ENCODE peak calls at places on chromosomes 16 and 17, in nine cellular contexts. G is IMR-90, A is prostate gland, K is GM12878, U is heart left ventricle, V is uterus, J is tibial nerve, S is ovary, B is endothelial cell of umbilical vein. M is an unnamed sample. For H3K4me1, the result is how much of the 10 kb centered on the place peaks cover.

GRCh38 chr17:4173771-4174170 is 30.8 kb downstream of the CYB5D2 start:
- DNase-seq in U (no peak), V (no peak), B (no peak), J (no peak), A (no peak), G (no peak), S (no peak), K (no peak), M (no peak)

GRCh38 chr17:79949646-79950292 is 85.9 kb downstream of the TBC1D16 start:
- DNase-seq in A (no peak), G (no peak), S (peak), K (no peak), B (no peak), V (peak), J (no peak), U (no peak), M (no peak)

GRCh38 chr17:44363613-44364159 is at the start of gene FAM171A2:
- DNase-seq in K (no peak), A (no peak), B (peak), U (peak), S (peak), J (no peak), V (peak), G (peak), M (no peak)

GRCh38 chr16:11570796-11571195 is 15.9 kb downstream of the LITAF start:
- DNase-seq in K (no peak), U (no peak), A (no peak), J (no peak), B (no peak), V (no peak), G (no peak), S (no peak), M (no peak)

GRCh38 chr16:23082161-23082788 is 67.0 kb downstream of the USP31 start:
- DNase-seq in S (no peak), K (no peak), A (no peak), B (no peak), G (no peak), V (no peak), U (no peak), J (no peak), M (no peak)

GRCh38 chr17:48100160-48100559 is 1.1 kb downstream of the CBX1 start:
- DNase-seq in K (no peak), A (no peak), G (peak), B (no peak), S (no peak), V (no peak), U (no peak), J (no peak), M (no peak)

GRCh38 chr16:23532448-23532847 is 22.2 kb upstream of the GGA2 start:
- DNase-seq in J (no peak), S (no peak), A (no peak), K (no peak), U (no peak), G (no peak), B (no peak), V (no peak), M (no peak)

GRCh38 chr17:72467841-72468653 is 347.2 kb downstream of the SOX9 start:
- DNase-seq in S (no peak), U (no peak), V (no peak), K (no peak), J (peak), A (peak), B (no peak), G (no peak), M (no peak)

GRCh38 chr17:14833201-14833773 is 431.8 kb downstream of the PMP22 start:
- DNase-seq in S (no peak), K (no peak), G (peak), V (no peak), A (no peak), U (no peak), J (no peak), B (no peak), M (no peak)

GRCh38 chr17:5706835-5707234 is 122.5 kb upstream of the NLRP1 start:
- DNase-seq in J (peak), A (peak), U (peak), K (peak), G (peak), V (no peak), B (peak), S (peak), M (peak)

GRCh38 chr17:17150450-17150804 is 55.7 kb downstream of the PLD6 start:
- DNase-seq in S (no peak), A (no peak), G (no peak), B (no peak), K (peak), U (no peak), J (no peak), V (no peak), M (no peak)

GRCh38 chr17:41177727-41178271 is at the start of gene KRTAP4-2:
- DNase-seq in V (no peak), U (no peak), K (no peak), J (no peak), S (no peak), G (no peak), A (no peak), B (no peak), M (no peak)

GRCh38 chr16:69410285-69410990 is 14.0 kb upstream of the CYB5B start:
- DNase-seq in V (no peak), G (peak), U (no peak), A (no peak), J (no peak), K (no peak), S (no peak), B (peak), M (peak)

GRCh38 chr17:27878776-27879562 is 14.2 kb downstream of the LYRM9 start:
- DNase-seq in A (no peak), B (no peak), U (peak), G (no peak), J (no peak), S (peak), V (no peak), K (no peak), M (no peak)

GRCh38 chr17:72311004-72311403 is 190.2 kb downstream of the SOX9 start:
- DNase-seq in B (no peak), S (no peak), U (no peak), G (no peak), J (no peak), A (no peak), K (peak), V (no peak), M (no peak)

GRCh38 chr17:39863918-39864746 is at the start of gene IKZF3:
- DNase-seq in V (peak), K (no peak), A (peak), S (no peak), B (peak), G (peak), J (no peak), U (peak), M (peak)

GRCh38 chr17:1182831-1183578 is 3.2 kb upstream of the ABR start:
- DNase-seq in B (no peak), A (no peak), S (no peak), G (no peak), V (no peak), K (no peak), U (no peak), J (no peak), M (no peak)

GRCh38 chr17:75695830-75696271 is 25.4 kb upstream of the ITGB4 start:
- DNase-seq in B (no peak), G (no peak), U (no peak), K (no peak), S (no peak), A (peak), V (no peak), J (no peak), M (no peak)

GRCh38 chr16:20937736-20938135 is 37.2 kb downstream of the LYRM1 start:
- DNase-seq in U (no peak), V (no peak), G (no peak), K (no peak), J (no peak), A (no peak), B (no peak), S (no peak), M (no peak)

GRCh38 chr17:46121841-46122485 is 71.3 kb downstream of the KANSL1 start:
- DNase-seq in K (peak), A (no peak), J (no peak), G (no peak), S (no peak), U (no peak), B (no peak), V (no peak), M (no peak)

GRCh38 chr17:66661411-66661843 is 173.5 kb upstream of the CACNG5 start:
- DNase-seq in S (no peak), A (peak), K (no peak), J (no peak), B (peak), U (no peak), G (peak), V (no peak), M (peak)

GRCh38 chr17:82065193-82065637 is 389 bp downstream of the DUS1L start:
- DNase-seq in A (no peak), K (no peak), B (peak), S (no peak), U (no peak), G (peak), V (no peak), J (no peak), M (peak)

GRCh38 chr17:35241520-35241919 is 1.4 kb upstream of the SLFN5 start:
- DNase-seq in A (no peak), U (no peak), S (no peak), V (no peak), J (no peak), B (no peak), K (no peak), G (no peak), M (no peak)

GRCh38 chr17:7336240-7337175 is at the start of gene ACAP1:
- DNase-seq in K (no peak), A (no peak), S (no peak), G (no peak), U (no peak), J (no peak), B (no peak), V (no peak), M (no peak)

GRCh38 chr16:57815987-57816745 is 13.9 kb upstream of the KIFC3 start:
- DNase-seq in K (no peak), G (peak), J (peak), U (peak), B (peak), S (peak), V (peak), A (peak), M (peak)

GRCh38 chr16:11253995-11254912 is 1.8 kb downstream of the SOCS1 start:
- DNase-seq in U (no peak), G (peak), S (no peak), J (no peak), A (no peak), B (no peak), K (no peak), V (peak), M (no peak)

GRCh38 chr16:49851468-49851787 is 4.5 kb downstream of the ZNF423 start:
- DNase-seq in K (no peak), V (no peak), U (no peak), A (no peak), G (no peak), J (no peak), S (no peak), B (peak), M (no peak)

GRCh38 chr16:49855280-49855821 is 561 bp downstream of the ZNF423 start:
- DNase-seq in G (peak), S (peak), J (peak), B (peak), U (peak), K (peak), V (peak), A (peak), M (peak)

GRCh38 chr16:49856741-49857330 is 924 bp upstream of the ZNF423 start:
- DNase-seq in U (peak), K (no peak), B (peak), A (peak), G (peak), V (peak), J (peak), S (peak), M (peak)

GRCh38 chr16:49855822-49856740 is at the start of gene ZNF423:
- DNase-seq in J (no peak), K (no peak), A (no peak), G (no peak), S (peak), V (peak), U (no peak), B (peak), M (no peak)

DNA sequence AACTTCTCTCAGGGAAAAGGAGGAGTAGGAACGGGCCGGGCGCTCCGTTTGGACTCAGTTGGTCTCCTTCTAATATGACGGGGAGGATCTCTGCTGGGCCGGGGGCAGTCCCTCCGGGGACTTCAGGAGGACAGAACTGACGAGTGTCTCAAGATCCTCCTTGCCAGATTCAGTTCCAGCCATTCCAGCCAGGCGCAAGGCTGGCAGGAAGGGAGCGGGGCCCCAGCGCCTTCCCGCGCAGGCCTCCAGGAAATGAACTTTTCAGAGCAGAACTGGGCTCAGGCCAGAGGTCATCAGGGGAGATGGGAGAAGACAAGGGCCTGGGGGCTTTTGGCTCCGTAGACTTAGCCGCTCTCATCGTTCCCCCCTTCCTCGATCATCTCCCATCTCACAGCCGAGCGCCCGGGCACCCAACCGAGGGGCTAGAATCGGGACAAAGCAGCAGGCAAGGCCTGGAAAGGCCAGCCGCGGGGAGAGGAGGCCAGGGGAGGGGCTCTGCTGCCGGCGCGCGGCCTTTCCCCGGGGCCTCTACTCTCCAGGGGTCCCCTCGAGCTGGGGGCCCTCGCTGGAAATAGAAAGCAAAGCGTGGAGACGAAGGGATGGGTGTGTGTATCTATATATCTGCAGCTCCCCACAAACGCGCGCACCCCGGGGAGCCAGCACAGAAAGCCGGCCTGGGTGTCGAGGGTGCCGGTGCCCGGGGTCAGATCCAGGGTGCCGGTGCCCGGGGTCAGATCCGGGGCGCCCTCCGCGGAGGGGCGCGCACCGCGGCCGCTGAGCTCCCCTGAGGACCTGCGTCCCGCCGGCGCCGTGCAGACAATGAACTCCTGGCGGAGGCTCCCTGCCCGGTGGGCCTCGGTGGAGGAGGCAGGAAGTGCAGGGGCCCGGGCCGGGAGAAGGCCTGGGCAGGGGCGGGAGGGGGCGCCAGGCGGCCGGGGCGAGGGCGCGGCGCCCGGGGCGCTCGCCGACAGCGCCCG is 1.4 kb downstream of the ZNF423 start:
- DNase-seq in K (no peak), S (peak), G (no peak), V (peak), U (peak), A (no peak), B (peak), J (no peak), M (no peak)
- H3K4me1 ChIP-seq in K (under half), S (under half), G (under half), V (under half), U (under half), A (under half), B (under half), J (under half), M (under half)

DNA sequence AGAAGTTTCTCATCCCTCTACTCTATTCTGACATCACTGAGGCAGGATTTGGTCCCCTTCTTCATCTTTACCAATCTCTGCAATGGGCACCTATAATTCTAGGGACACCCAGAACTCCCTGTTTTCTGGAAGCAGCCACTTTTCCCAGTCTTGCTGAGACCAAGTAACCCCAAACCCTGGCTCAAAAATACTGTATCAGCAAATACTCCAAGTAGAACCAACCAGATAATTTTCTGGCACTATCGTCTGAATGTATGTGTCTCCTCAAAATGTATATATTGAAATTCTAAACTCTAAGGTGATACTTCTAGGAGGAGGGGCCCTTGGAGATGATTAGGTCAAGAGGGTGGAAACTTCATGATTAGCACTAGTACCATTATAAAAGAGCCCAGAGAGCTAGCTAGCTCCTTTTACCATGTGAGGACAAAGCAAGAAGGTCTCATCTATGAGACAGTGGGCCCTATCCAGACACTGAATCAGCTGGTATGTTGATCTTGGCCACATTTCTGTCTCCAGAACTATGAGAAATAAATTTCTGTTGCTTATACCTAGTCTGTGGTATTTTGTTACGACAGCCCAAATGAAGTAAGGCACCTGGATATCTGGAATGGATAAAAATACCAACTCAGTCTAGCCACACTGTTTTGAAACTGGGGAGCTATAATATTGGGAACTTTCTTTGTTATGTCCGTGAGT is 464.4 kb downstream of the CDH11 start:
- DNase-seq in S (no peak), J (no peak), B (no peak), G (peak), A (no peak), U (no peak), K (no peak), V (no peak), M (no peak)
- TF ChIP-seq CTCF in S (no peak), J (no peak), B (no peak), G (no peak), A (no peak), U (no peak), K (no peak), V (no peak), M (no peak)

DNA sequence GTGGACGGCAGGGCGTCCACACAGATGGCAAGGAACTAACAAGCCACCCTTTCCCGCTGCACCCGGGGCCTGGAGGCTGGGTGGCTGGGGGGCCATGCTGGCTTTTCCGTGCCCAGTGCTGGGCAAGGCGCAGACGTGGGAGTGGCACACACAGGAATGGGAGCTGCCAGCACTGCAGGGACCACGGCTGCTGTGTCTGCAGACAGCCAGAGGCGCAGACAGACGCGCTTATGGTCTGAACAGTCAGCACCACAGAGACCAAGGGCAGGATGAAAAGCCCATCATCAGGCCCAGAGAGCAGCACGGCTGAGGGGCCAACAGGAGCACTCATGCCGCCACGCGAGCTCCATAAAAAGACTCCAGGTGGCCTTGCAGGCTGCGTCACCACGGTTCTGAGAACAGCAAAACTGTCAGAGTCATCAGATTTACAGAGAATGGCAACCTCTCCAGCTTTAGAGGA is 24.0 kb downstream of the PDIA2 start:
- DNase-seq in K (no peak), V (no peak), U (no peak), G (no peak), J (no peak), A (no peak), B (no peak), S (no peak), M (peak)
- TF ChIP-seq POLR2A in K (no peak), V (no peak), U (no peak), G (no peak), J (no peak), A (no peak), B (no peak), S (no peak), M (no peak)

DNA sequence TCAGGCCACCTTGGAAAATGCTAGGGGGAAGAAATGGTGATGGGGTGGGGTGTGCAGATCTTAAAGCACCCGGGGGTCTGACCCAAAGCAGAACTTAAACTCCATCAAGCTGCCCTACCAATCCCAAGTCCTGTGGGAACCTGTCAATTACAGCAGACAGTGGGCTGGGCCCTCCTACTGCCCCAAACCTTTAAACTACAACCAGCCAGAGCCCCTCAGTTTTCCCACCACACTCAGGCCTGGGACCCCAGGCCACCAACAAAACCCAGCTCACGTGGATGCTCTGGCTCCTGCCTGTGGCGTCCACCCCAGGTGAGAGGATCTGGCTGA is 2.7 kb downstream of the MYO18A start:
- DNase-seq in S (no peak), V (no peak), J (no peak), B (no peak), U (no peak), G (no peak), A (no peak), K (no peak), M (no peak)
- H3K4me1 ChIP-seq in S (under half), V (under half), J (under half), B (under half), U (under half), G (under half), A (under half), K (under half), M (under half)

GRCh38 chr16:13426279-13426678 is 493.7 kb upstream of the ERCC4 start:
- DNase-seq in U (no peak), G (no peak), K (no peak), B (no peak), V (no peak), S (no peak), J (no peak), A (no peak), M (no peak)
- TF ChIP-seq CTCF in U (no peak), G (no peak), K (no peak), B (no peak), V (no peak), S (no peak), J (no peak), A (no peak), M (no peak)

GRCh38 chr16:18789850-18790706 is at the start of gene RPS15A:
- DNase-seq in J (peak), U (peak), S (peak), B (peak), A (peak), G (peak), K (peak), V (peak), M (peak)
- TF ChIP-seq POLR2A in J (peak), U (peak), S (peak), B (peak), A (peak), G (peak), K (peak), V (peak), M (peak)

DNA sequence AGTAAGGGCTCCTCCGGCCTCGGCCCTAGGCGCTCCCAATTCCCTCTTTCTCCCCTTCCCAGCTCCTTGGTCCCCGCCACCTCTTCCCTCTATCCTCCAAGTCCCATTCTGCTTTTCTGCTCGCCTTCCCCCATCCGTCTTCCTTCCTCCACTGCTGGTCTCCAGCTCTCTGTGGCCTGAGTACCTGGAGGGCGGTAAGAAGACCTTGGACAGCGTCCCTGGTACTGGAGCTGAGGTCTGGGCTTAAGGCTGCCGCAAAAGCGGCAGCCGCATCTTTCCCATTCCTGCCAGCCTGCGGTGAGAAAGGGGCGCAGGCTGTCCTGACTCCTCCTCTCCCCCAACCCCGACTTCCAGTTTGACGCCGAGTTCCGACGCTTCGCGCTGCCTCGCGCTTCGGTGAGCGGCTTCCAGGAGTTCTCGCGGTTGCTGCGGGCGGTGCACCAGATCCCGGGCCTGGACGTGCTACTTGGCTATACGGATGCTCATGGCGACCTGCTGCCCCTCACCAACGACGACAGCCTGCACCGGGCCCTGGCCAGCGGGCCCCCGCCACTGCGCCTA is 421 bp downstream of the PARD6A start:
- DNase-seq in J (no peak), S (no peak), G (peak), U (no peak), V (no peak), B (peak), K (no peak), A (no peak), M (no peak)
- H3K4me1 ChIP-seq in J (under half), S (under half), G (under half), U (under half), V (under half), B (under half), K (under half), A (under half), M (under half)

M was measured in adrenal gland.